ENCODE peak calls at places on chromosomes 13 and 19, in ten cellular contexts. W is AG09309, G is foreskin fibroblast, F is fibroblast of pulmonary artery, L is breast epithelium, K is ovary, V is AG04450, J is tibial nerve, M is ascending aorta, T is mucosa of descending colon. U is an unnamed sample.
A peak's percentile ranks its signal among the peaks of the same experiment; 100 is the strongest.

GRCh38 chr13:44434441-44435141 is 61.0 kb downstream of the SERP2 start:
- DNase-seq in V (no peak), W (no peak), J (no peak), F (no peak), L (no peak), G (no peak), K (peak; percentile 54), M (no peak), T (peak; percentile 56), U (no peak)

GRCh38 chr19:45769821-45770191 is 754 bp upstream of the SIX5 start:
- DNase-seq in G (peak; percentile 61), L (no peak), T (peak; percentile 76), W (no peak), F (peak; percentile 52), V (no peak), K (peak; percentile 80), J (peak; percentile 48), M (no peak), U (peak; percentile 75)

GRCh38 chr19:49875801-49876421 is 1.2 kb downstream of the AKT1S1 start:
- DNase-seq in T (peak; percentile 84), M (no peak), W (no peak), G (peak; percentile 69), V (no peak), L (no peak), F (no peak), K (peak; percentile 83), J (peak; percentile 55), U (peak; percentile 90)

GRCh38 chr19:3360494-3361383 is 5.6 kb upstream of the NFIC start:
- DNase-seq in V (no peak), T (peak; percentile 79), G (peak; percentile 79), F (no peak), L (no peak), K (peak; percentile 83), W (no peak), M (no peak), J (no peak), U (peak; percentile 74)

GRCh38 chr13:99357149-99357596 is 50.0 kb upstream of the GPR183 start:
- DNase-seq in W (no peak), J (no peak), F (peak; percentile 85), V (peak; percentile 36), K (no peak), L (no peak), M (no peak), G (peak; percentile 25), T (no peak), U (no peak)

GRCh38 chr13:50106559-50106958 is 91.3 kb downstream of the KCNRG start:
- DNase-seq in K (no peak), T (no peak), G (no peak), M (no peak), V (no peak), F (no peak), W (no peak), L (no peak), J (no peak), U (no peak)

GRCh38 chr19:42121666-42122069 is 10.6 kb downstream of the POU2F2 start:
- DNase-seq in V (peak; percentile 49), F (peak; percentile 82), T (peak; percentile 47), K (no peak), M (peak; percentile 34), L (no peak), W (no peak), G (peak; percentile 92), J (peak; percentile 33), U (peak; percentile 91)

GRCh38 chr13:102136735-102137296 is 265.0 kb downstream of the FGF14 start:
- DNase-seq in J (no peak), F (no peak), M (no peak), K (no peak), T (no peak), G (peak; percentile 59), W (no peak), V (no peak), L (no peak), U (no peak)

GRCh38 chr13:100130092-100130491 is 41.2 kb downstream of the PCCA start:
- DNase-seq in G (peak; percentile 32), L (no peak), F (no peak), K (no peak), V (no peak), W (no peak), M (no peak), T (no peak), J (no peak), U (no peak)

GRCh38 chr19:34481861-34482379 is 362 bp downstream of the WTIP start:
- DNase-seq in F (peak; percentile 62), V (no peak), M (no peak), K (peak; percentile 53), G (peak; percentile 82), T (no peak), J (no peak), L (no peak), W (peak; percentile 13), U (peak; percentile 76)

GRCh38 chr13:113393572-113394503 is 29.9 kb upstream of the GRTP1 start:
- DNase-seq in T (peak; percentile 87), W (no peak), L (no peak), K (peak; percentile 81), F (peak; percentile 65), G (peak; percentile 90), M (no peak), V (peak; percentile 37), J (peak; percentile 63), U (peak; percentile 97)

GRCh38 chr13:46609052-46609451 is 56.1 kb downstream of the LRCH1 start:
- DNase-seq in M (no peak), K (no peak), F (no peak), J (no peak), V (no peak), L (no peak), W (no peak), G (peak; percentile 30), T (no peak), U (no peak)

GRCh38 chr19:41907994-41908615 is 20.1 kb downstream of the ERFL start:
- DNase-seq in F (no peak), G (no peak), V (no peak), M (no peak), J (no peak), K (no peak), T (peak; percentile 33), L (no peak), W (no peak), U (peak; percentile 54)

GRCh38 chr13:113656831-113657671 is 947 bp downstream of the ATP4B start:
- DNase-seq in J (no peak), G (no peak), W (no peak), M (no peak), F (no peak), T (peak; percentile 52), L (peak; percentile 31), K (no peak), V (no peak), U (peak; percentile 26)

GRCh38 chr19:38844093-38844686 is 5.6 kb downstream of the HNRNPL start:
- DNase-seq in G (no peak), L (no peak), M (no peak), W (no peak), V (no peak), J (no peak), K (no peak), F (no peak), T (peak; percentile 9), U (no peak)

GRCh38 chr19:33212773-33213172 is 12.9 kb downstream of the SLC7A10 start:
- DNase-seq in L (no peak), F (no peak), M (no peak), K (no peak), T (no peak), V (no peak), W (no peak), G (no peak), J (no peak), U (peak; percentile 68)

GRCh38 chr19:345320-345879 is 804 bp upstream of the MIER2 start:
- DNase-seq in V (no peak), L (no peak), K (no peak), G (peak; percentile 55), F (no peak), T (no peak), W (no peak), M (no peak), J (no peak), U (no peak)
- H3K4me3 ChIP-seq in V (no peak overlapping the region), L (no peak overlapping the region), K (no peak overlapping the region), G (no peak overlapping the region), F (no peak overlapping the region), T (no peak overlapping the region), W (no peak overlapping the region), M (peak overlapping the region; percentile 96), J (no peak overlapping the region), U (peak overlapping the region; percentile 59)

GRCh38 chr19:48568345-48568886 is 16.4 kb downstream of the SULT2B1 start:
- DNase-seq in K (peak; percentile 76), L (peak; percentile 85), M (peak; percentile 71), J (peak; percentile 68), W (no peak), F (peak; percentile 87), V (peak; percentile 59), T (peak; percentile 69), G (peak; percentile 95), U (peak; percentile 87)
- TF ChIP-seq CTCF in K (no peak), L (no peak), M (no peak), J (no peak), W (no peak), F (no peak), V (no peak), T (no peak), G (no peak), U (no peak)

DNA sequence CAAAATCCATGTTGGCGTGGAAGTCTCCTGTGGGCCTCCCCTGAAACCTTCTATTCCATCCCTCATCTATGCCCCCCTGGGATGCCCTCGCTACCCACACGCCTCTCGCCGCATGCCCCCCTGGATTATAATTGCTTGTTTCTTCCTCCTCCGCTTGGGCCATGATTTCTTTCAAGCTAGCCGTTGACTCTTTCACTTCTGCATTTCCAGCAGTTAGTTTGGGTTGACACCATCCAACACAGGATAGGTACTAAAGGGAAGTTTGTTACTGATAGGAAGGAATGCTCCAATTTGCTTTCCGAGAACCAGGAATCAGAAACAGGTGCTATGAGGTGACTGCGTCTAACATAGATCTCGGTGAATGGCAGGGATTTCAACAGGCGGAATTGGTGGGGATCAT is 7.7 kb upstream of the SLC25A15 start:
- DNase-seq in J (no peak), T (no peak), F (no peak), M (no peak), G (no peak), K (no peak), V (no peak), L (no peak), W (no peak), U (no peak)
- H3K4me3 ChIP-seq in J (no peak overlapping the region), T (no peak overlapping the region), F (no peak overlapping the region), M (no peak overlapping the region), G (no peak overlapping the region), K (no peak overlapping the region), V (no peak overlapping the region), L (no peak overlapping the region), W (no peak overlapping the region), U (no peak overlapping the region)

DNA sequence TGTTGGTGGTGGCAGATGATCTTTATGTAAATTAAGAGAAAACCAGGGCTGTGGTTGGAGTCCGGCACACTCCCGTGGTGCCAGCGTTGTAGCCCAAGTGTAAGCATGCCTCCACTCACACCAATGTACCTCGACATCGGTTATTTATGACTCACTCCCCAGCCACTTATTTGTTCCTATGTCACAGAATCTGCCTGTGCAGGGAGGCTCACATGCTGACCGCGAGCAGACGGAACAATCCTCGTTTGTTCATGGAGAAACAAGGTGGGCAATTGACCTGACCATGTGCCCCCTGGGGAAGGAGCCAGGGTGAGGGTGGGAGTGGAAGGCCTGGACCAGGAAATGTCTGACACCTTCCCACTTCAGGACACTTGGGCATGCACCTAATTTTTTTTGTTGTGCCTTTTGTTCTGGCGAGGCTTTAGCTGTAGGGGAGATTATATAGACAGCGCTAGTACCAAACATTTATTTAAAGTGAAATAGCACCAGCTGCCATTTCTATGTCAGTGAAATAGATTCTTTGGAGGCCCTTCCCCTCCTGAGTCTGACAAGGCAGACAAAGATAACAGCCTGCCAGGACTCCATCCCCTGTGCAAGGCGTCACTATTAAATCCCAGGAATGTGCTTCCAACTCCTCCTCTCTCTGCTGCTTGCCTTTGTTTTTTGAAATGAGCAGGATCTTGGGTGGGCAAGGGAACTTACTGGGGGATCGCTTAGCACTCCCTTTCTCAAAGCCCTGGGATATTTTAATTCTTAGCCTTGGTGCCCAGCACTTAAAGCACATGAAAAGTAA is 394.2 kb downstream of the FGF9 start:
- DNase-seq in F (no peak), J (no peak), W (no peak), V (no peak), L (no peak), T (no peak), M (no peak), G (no peak), K (no peak), U (no peak)
- TF ChIP-seq CTCF in F (no peak), J (no peak), W (no peak), V (no peak), L (no peak), T (no peak), M (no peak), G (no peak), K (no peak), U (no peak)